ENCODE peak calls at places on chromosomes 1 and 21, in eight cellular contexts. One of them, this sample, is unnamed.

GRCh38 chr1:82706741-82707140 is 906.0 kb downstream of the ADGRL2 start:
- DNase-seq in HFF-Myc: no peak
- DNase-seq in mammary epithelial cell: no peak
- DNase-seq in B cell: no peak
- DNase-seq in upper lobe of right lung: no peak
- DNase-seq in astrocyte: peak
- DNase-seq in heart right ventricle: no peak
- DNase-seq in A549: no peak
- DNase-seq in this sample: no peak

GRCh38 chr1:21104683-21105082 is 72.0 kb downstream of the EIF4G3 start:
- DNase-seq in upper lobe of right lung: no peak
- DNase-seq in mammary epithelial cell: no peak
- DNase-seq in B cell: no peak
- DNase-seq in astrocyte: no peak
- DNase-seq in heart right ventricle: no peak
- DNase-seq in HFF-Myc: no peak
- DNase-seq in A549: no peak
- DNase-seq in this sample: no peak

GRCh38 chr1:64884261-64885040 is 81.9 kb downstream of the JAK1 start:
- DNase-seq in astrocyte: peak
- DNase-seq in heart right ventricle: no peak
- DNase-seq in upper lobe of right lung: no peak
- DNase-seq in A549: no peak
- DNase-seq in HFF-Myc: no peak
- DNase-seq in mammary epithelial cell: no peak
- DNase-seq in B cell: no peak
- DNase-seq in this sample: no peak

GRCh38 chr21:44496900-44497550 is 41.7 kb downstream of the LRRC3 start:
- DNase-seq in upper lobe of right lung: no peak
- DNase-seq in heart right ventricle: no peak
- DNase-seq in HFF-Myc: no peak
- DNase-seq in A549: no peak
- DNase-seq in astrocyte: no peak
- DNase-seq in mammary epithelial cell: no peak
- DNase-seq in B cell: no peak
- DNase-seq in this sample: no peak

GRCh38 chr1:186872356-186872755 is 43.6 kb downstream of the PLA2G4A start:
- DNase-seq in A549: no peak
- DNase-seq in upper lobe of right lung: no peak
- DNase-seq in astrocyte: no peak
- DNase-seq in B cell: no peak
- DNase-seq in HFF-Myc: no peak
- DNase-seq in heart right ventricle: no peak
- DNase-seq in mammary epithelial cell: no peak
- DNase-seq in this sample: no peak

GRCh38 chr1:235649722-235650163 is at the start of gene GNG4:
- DNase-seq in A549: peak
- DNase-seq in upper lobe of right lung: no peak
- DNase-seq in heart right ventricle: no peak
- DNase-seq in B cell: peak
- DNase-seq in astrocyte: no peak
- DNase-seq in mammary epithelial cell: no peak
- DNase-seq in HFF-Myc: no peak
- DNase-seq in this sample: no peak

GRCh38 chr1:52944566-52944965 is 17.5 kb downstream of the SCP2 start:
- DNase-seq in heart right ventricle: no peak
- DNase-seq in HFF-Myc: no peak
- DNase-seq in upper lobe of right lung: no peak
- DNase-seq in astrocyte: no peak
- DNase-seq in A549: no peak
- DNase-seq in B cell: no peak
- DNase-seq in mammary epithelial cell: no peak
- DNase-seq in this sample: no peak

GRCh38 chr1:79808816-79809475 is 802.4 kb upstream of the ADGRL4 start:
- DNase-seq in A549: no peak
- DNase-seq in heart right ventricle: no peak
- DNase-seq in upper lobe of right lung: no peak
- DNase-seq in mammary epithelial cell: no peak
- DNase-seq in HFF-Myc: no peak
- DNase-seq in B cell: no peak
- DNase-seq in astrocyte: no peak
- DNase-seq in this sample: no peak

GRCh38 chr21:45535341-45536081 is 6.7 kb downstream of the SLC19A1 start:
- DNase-seq in B cell: no peak
- DNase-seq in mammary epithelial cell: no peak
- DNase-seq in HFF-Myc: no peak
- DNase-seq in heart right ventricle: no peak
- DNase-seq in upper lobe of right lung: peak
- DNase-seq in A549: no peak
- DNase-seq in astrocyte: no peak
- DNase-seq in this sample: no peak

GRCh38 chr1:233033366-233033765 is 83.0 kb downstream of the NTPCR start:
- DNase-seq in astrocyte: no peak
- DNase-seq in upper lobe of right lung: no peak
- DNase-seq in HFF-Myc: no peak
- DNase-seq in B cell: no peak
- DNase-seq in heart right ventricle: no peak
- DNase-seq in mammary epithelial cell: no peak
- DNase-seq in A549: no peak
- DNase-seq in this sample: no peak

GRCh38 chr1:9041116-9041779 is 15.0 kb upstream of the SLC2A7 start:
- DNase-seq in astrocyte: no peak
- DNase-seq in mammary epithelial cell: no peak
- DNase-seq in heart right ventricle: no peak
- DNase-seq in A549: no peak
- DNase-seq in B cell: no peak
- DNase-seq in upper lobe of right lung: no peak
- DNase-seq in HFF-Myc: no peak
- DNase-seq in this sample: no peak

GRCh38 chr1:5916572-5917280 is 75.5 kb downstream of the NPHP4 start:
- DNase-seq in B cell: no peak
- DNase-seq in HFF-Myc: no peak
- DNase-seq in mammary epithelial cell: no peak
- DNase-seq in astrocyte: no peak
- DNase-seq in A549: no peak
- DNase-seq in heart right ventricle: no peak
- DNase-seq in upper lobe of right lung: no peak
- DNase-seq in this sample: peak

GRCh38 chr1:63326473-63327380 is 4.4 kb downstream of the FOXD3 start:
- DNase-seq in mammary epithelial cell: no peak
- DNase-seq in upper lobe of right lung: no peak
- DNase-seq in A549: no peak
- DNase-seq in heart right ventricle: no peak
- DNase-seq in B cell: peak
- DNase-seq in HFF-Myc: no peak
- DNase-seq in astrocyte: no peak
- DNase-seq in this sample: no peak

GRCh38 chr1:8373547-8374270 is 55.8 kb downstream of the SLC45A1 start:
- DNase-seq in A549: no peak
- DNase-seq in B cell: no peak
- DNase-seq in HFF-Myc: no peak
- DNase-seq in upper lobe of right lung: no peak
- DNase-seq in mammary epithelial cell: peak
- DNase-seq in heart right ventricle: peak
- DNase-seq in astrocyte: peak
- DNase-seq in this sample: peak

GRCh38 chr1:56877973-56878372 is 23.4 kb downstream of the C8A start:
- DNase-seq in upper lobe of right lung: no peak
- DNase-seq in A549: no peak
- DNase-seq in B cell: no peak
- DNase-seq in heart right ventricle: peak
- DNase-seq in HFF-Myc: no peak
- DNase-seq in astrocyte: no peak
- DNase-seq in mammary epithelial cell: no peak
- DNase-seq in this sample: no peak

GRCh38 chr1:162357681-162358266 is 18.9 kb downstream of the SPATA46 start:
- DNase-seq in heart right ventricle: no peak
- DNase-seq in HFF-Myc: peak
- DNase-seq in mammary epithelial cell: peak
- DNase-seq in B cell: no peak
- DNase-seq in A549: peak
- DNase-seq in upper lobe of right lung: no peak
- DNase-seq in astrocyte: no peak
- DNase-seq in this sample: no peak

GRCh38 chr1:84758968-84759491 is 68.8 kb upstream of the SSX2IP start:
- DNase-seq in mammary epithelial cell: no peak
- DNase-seq in B cell: no peak
- DNase-seq in heart right ventricle: peak
- DNase-seq in HFF-Myc: no peak
- DNase-seq in astrocyte: peak
- DNase-seq in upper lobe of right lung: peak
- DNase-seq in A549: no peak
- DNase-seq in this sample: no peak

GRCh38 chr1:171166361-171166760 is 18.7 kb upstream of the FMO2 start:
- DNase-seq in mammary epithelial cell: peak
- DNase-seq in upper lobe of right lung: no peak
- DNase-seq in B cell: no peak
- DNase-seq in HFF-Myc: no peak
- DNase-seq in heart right ventricle: no peak
- DNase-seq in A549: no peak
- DNase-seq in astrocyte: no peak
- DNase-seq in this sample: no peak

GRCh38 chr1:47182681-47183235 is 7.1 kb downstream of the PDZK1IP1 start:
- DNase-seq in heart right ventricle: no peak
- DNase-seq in B cell: no peak
- DNase-seq in astrocyte: no peak
- DNase-seq in A549: no peak
- DNase-seq in upper lobe of right lung: peak
- DNase-seq in HFF-Myc: no peak
- DNase-seq in mammary epithelial cell: no peak
- DNase-seq in this sample: no peak

GRCh38 chr1:111649648-111650047 is 30.1 kb downstream of the RAP1A start:
- DNase-seq in heart right ventricle: no peak
- DNase-seq in astrocyte: no peak
- DNase-seq in B cell: no peak
- DNase-seq in upper lobe of right lung: no peak
- DNase-seq in mammary epithelial cell: peak
- DNase-seq in HFF-Myc: no peak
- DNase-seq in A549: no peak
- DNase-seq in this sample: no peak

GRCh38 chr1:175163702-175164101 is 28.9 kb downstream of the KIAA0040 start:
- DNase-seq in A549: no peak
- DNase-seq in upper lobe of right lung: no peak
- DNase-seq in HFF-Myc: no peak
- DNase-seq in mammary epithelial cell: no peak
- DNase-seq in B cell: no peak
- DNase-seq in astrocyte: no peak
- DNase-seq in heart right ventricle: no peak
- DNase-seq in this sample: no peak
- TF ChIP-seq CTCF in A549: no peak
- TF ChIP-seq CTCF in upper lobe of right lung: no peak
- TF ChIP-seq CTCF in HFF-Myc: no peak
- TF ChIP-seq CTCF in mammary epithelial cell: no peak
- TF ChIP-seq CTCF in B cell: no peak
- TF ChIP-seq CTCF in astrocyte: no peak
- TF ChIP-seq CTCF in heart right ventricle: no peak
- TF ChIP-seq CTCF in this sample: no peak

DNA sequence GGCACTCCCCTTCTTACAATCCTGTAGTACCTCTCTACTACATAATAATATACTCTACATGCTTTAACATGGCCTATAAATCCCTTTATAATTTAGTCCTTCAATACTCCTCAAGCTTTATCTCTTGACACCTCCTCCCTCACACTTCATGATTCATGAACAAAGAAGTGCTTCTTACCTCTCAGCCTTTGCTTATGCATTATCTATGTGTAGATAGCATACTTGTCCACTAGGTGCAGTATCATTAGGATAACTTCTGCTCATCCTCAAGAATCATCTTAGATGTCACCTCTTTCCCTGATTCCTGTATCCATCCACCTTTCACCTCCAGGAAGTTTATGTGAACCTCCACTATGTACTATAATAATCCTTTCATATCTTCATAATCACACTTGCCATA is 74.4 kb downstream of the COL24A1 start:
- DNase-seq in heart right ventricle: no peak
- DNase-seq in HFF-Myc: no peak
- DNase-seq in mammary epithelial cell: no peak
- DNase-seq in upper lobe of right lung: no peak
- DNase-seq in astrocyte: no peak
- DNase-seq in A549: peak
- DNase-seq in B cell: no peak
- DNase-seq in this sample: no peak
- TF ChIP-seq CTCF in heart right ventricle: no peak
- TF ChIP-seq CTCF in HFF-Myc: peak
- TF ChIP-seq CTCF in mammary epithelial cell: peak
- TF ChIP-seq CTCF in upper lobe of right lung: no peak
- TF ChIP-seq CTCF in astrocyte: peak
- TF ChIP-seq CTCF in A549: no peak
- TF ChIP-seq CTCF in B cell: no peak
- TF ChIP-seq CTCF in this sample: no peak

GRCh38 chr21:39115659-39116235 is 67.5 kb downstream of the PSMG1 start:
- DNase-seq in A549: no peak
- DNase-seq in HFF-Myc: no peak
- DNase-seq in mammary epithelial cell: no peak
- DNase-seq in upper lobe of right lung: no peak
- DNase-seq in astrocyte: peak
- DNase-seq in B cell: no peak
- DNase-seq in heart right ventricle: no peak
- DNase-seq in this sample: no peak
- TF ChIP-seq CTCF in A549: no peak
- TF ChIP-seq CTCF in HFF-Myc: no peak
- TF ChIP-seq CTCF in mammary epithelial cell: no peak
- TF ChIP-seq CTCF in upper lobe of right lung: no peak
- TF ChIP-seq CTCF in astrocyte: no peak
- TF ChIP-seq CTCF in B cell: no peak
- TF ChIP-seq CTCF in heart right ventricle: no peak
- TF ChIP-seq CTCF in this sample: no peak

GRCh38 chr21:36692125-36692843 is 6.6 kb upstream of the SIM2 start:
- DNase-seq in B cell: no peak
- DNase-seq in mammary epithelial cell: no peak
- DNase-seq in upper lobe of right lung: no peak
- DNase-seq in HFF-Myc: no peak
- DNase-seq in astrocyte: no peak
- DNase-seq in A549: no peak
- DNase-seq in heart right ventricle: no peak
- DNase-seq in this sample: no peak

GRCh38 chr21:36694041-36694515 is 4.8 kb upstream of the SIM2 start:
- DNase-seq in upper lobe of right lung: no peak
- DNase-seq in astrocyte: peak
- DNase-seq in heart right ventricle: no peak
- DNase-seq in HFF-Myc: no peak
- DNase-seq in mammary epithelial cell: no peak
- DNase-seq in B cell: no peak
- DNase-seq in A549: no peak
- DNase-seq in this sample: no peak

GRCh38 chr21:36694593-36695282 is 4.2 kb upstream of the SIM2 start:
- DNase-seq in astrocyte: no peak
- DNase-seq in A549: no peak
- DNase-seq in upper lobe of right lung: no peak
- DNase-seq in B cell: no peak
- DNase-seq in heart right ventricle: no peak
- DNase-seq in HFF-Myc: no peak
- DNase-seq in mammary epithelial cell: no peak
- DNase-seq in this sample: no peak

GRCh38 chr21:36692844-36693143 is 6.1 kb upstream of the SIM2 start:
- DNase-seq in heart right ventricle: no peak
- DNase-seq in A549: no peak
- DNase-seq in upper lobe of right lung: no peak
- DNase-seq in mammary epithelial cell: no peak
- DNase-seq in HFF-Myc: no peak
- DNase-seq in astrocyte: no peak
- DNase-seq in B cell: no peak
- DNase-seq in this sample: no peak

GRCh38 chr21:36693144-36694040 is 5.5 kb upstream of the SIM2 start:
- DNase-seq in mammary epithelial cell: no peak
- DNase-seq in heart right ventricle: no peak
- DNase-seq in astrocyte: no peak
- DNase-seq in HFF-Myc: no peak
- DNase-seq in A549: no peak
- DNase-seq in B cell: no peak
- DNase-seq in upper lobe of right lung: no peak
- DNase-seq in this sample: no peak
- TF ChIP-seq CTCF in mammary epithelial cell: no peak
- TF ChIP-seq CTCF in heart right ventricle: peak
- TF ChIP-seq CTCF in astrocyte: no peak
- TF ChIP-seq CTCF in HFF-Myc: peak
- TF ChIP-seq CTCF in A549: no peak
- TF ChIP-seq CTCF in B cell: no peak
- TF ChIP-seq CTCF in upper lobe of right lung: no peak
- TF ChIP-seq CTCF in this sample: no peak